ENCODE peak calls at places on chromosomes 3 and 15, in seven cellular contexts. W, T, N, L, J, C and Q are unnamed samples.
A peak's percentile ranks its signal among the peaks of the same experiment; 100 is the strongest.

GRCh38 chr15:36484038-36484778 is 95.2 kb upstream of the CDIN1 start:
- DNase-seq in C (peak; percentile 10), L (no peak), N (no peak), T (no peak), J (no peak), W (no peak), Q (no peak)

GRCh38 chr3:24773798-24774197 is 279.1 kb upstream of the THRB start:
- DNase-seq in W (peak; percentile 79), C (peak; percentile 55), N (peak; percentile 56), T (peak; percentile 49), J (peak; percentile 72), L (peak; percentile 22), Q (peak; percentile 30)

GRCh38 chr3:27138005-27138404 is 231.2 kb downstream of the NEK10 start:
- DNase-seq in T (no peak), L (no peak), W (no peak), C (no peak), N (no peak), J (no peak), Q (no peak)

GRCh38 chr3:110293660-110294059 is 778.0 kb upstream of the NECTIN3 start:
- DNase-seq in W (no peak), N (no peak), J (no peak), T (no peak), L (no peak), C (no peak), Q (no peak)

GRCh38 chr3:57918123-57918837 is 89.9 kb upstream of the FLNB start:
- DNase-seq in J (no peak), C (peak; percentile 81), T (no peak), W (no peak), L (no peak), N (no peak), Q (no peak)

GRCh38 chr15:36579792-36580431 is 486 bp downstream of the CDIN1 start:
- DNase-seq in L (no peak), W (peak; percentile 33), T (peak; percentile 3), C (no peak), N (peak; percentile 61), J (no peak), Q (no peak)

GRCh38 chr15:85727068-85727467 is 67.7 kb downstream of the KLHL25 start:
- DNase-seq in T (no peak), L (no peak), N (no peak), C (peak; percentile 52), W (no peak), J (no peak), Q (peak; percentile 49)

GRCh38 chr3:5013021-5013906 is 34.0 kb downstream of the BHLHE40 start:
- DNase-seq in T (peak; percentile 29), L (no peak), N (peak; percentile 93), J (no peak), W (peak; percentile 71), C (peak; percentile 41), Q (peak; percentile 80)

GRCh38 chr3:78844307-78844706 is 923.5 kb downstream of the ROBO1 start:
- DNase-seq in C (no peak), L (no peak), W (no peak), T (peak; percentile 97), N (no peak), J (no peak), Q (no peak)

GRCh38 chr3:35184775-35185174 is 454.6 kb upstream of the ARPP21 start:
- DNase-seq in W (no peak), L (no peak), J (no peak), N (no peak), C (no peak), T (no peak), Q (no peak)

DNA sequence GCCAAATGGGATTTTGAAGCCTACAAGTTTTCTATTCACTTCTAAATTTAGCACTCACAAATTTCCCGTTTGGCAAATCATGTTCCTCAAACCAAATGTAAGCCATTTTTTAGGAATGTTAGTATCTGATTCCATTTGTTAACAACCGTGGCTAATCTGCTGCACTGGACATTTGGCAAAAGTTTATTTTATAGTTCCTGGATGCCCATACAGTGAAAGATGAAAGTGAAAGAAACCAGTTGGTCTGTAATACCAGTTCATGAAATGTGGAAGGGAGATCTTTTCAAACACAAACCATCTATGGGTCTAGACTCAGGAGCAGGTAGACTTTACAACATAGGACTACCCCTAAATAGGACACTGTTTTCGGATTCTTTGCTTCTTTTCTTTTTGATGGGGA is 133.9 kb upstream of the GMNC start:
- DNase-seq in J (no peak), W (no peak), N (no peak), T (no peak), C (peak; percentile 15), L (no peak), Q (no peak)
- H3K4me3 ChIP-seq in J (no peak overlapping the region), W (no peak overlapping the region), N (no peak overlapping the region), T (no peak overlapping the region), C (no peak overlapping the region), L (no peak overlapping the region), Q (no peak overlapping the region)

DNA sequence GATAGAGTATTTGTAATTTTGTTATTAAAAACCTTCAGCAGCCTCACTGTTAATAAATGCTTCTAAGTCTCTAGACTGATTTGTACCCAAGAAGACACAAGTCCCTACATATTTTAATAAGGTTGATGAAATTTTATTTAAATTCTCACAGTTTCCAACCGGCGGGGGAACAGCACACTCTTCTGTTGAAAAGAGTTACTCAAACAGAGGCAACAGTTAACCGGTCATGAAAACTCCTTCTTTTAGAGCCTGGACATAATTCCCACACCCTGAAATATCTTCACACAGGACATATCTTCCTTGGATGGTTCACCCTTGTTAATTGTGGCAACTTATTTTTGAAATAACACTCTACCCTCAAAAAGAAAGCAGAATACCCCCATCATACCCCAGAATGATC is 278.8 kb downstream of the FOXP1 start:
- DNase-seq in L (no peak), T (peak; percentile 15), W (peak; percentile 63), N (peak; percentile 12), C (peak; percentile 84), J (no peak), Q (no peak)
- H3K4me3 ChIP-seq in L (peak overlapping the region; percentile 60), T (peak overlapping the region; percentile 75), W (peak overlapping the region; percentile 56), N (no peak overlapping the region), C (peak overlapping the region; percentile 58), J (no peak overlapping the region), Q (peak overlapping the region; percentile 18)

GRCh38 chr3:150084128-150084527 is 113.4 kb upstream of the PFN2 start:
- DNase-seq in W (no peak), N (no peak), J (no peak), L (no peak), C (no peak), T (no peak), Q (no peak)
- H3K4me3 ChIP-seq in W (no peak overlapping the region), N (no peak overlapping the region), J (no peak overlapping the region), L (peak overlapping the region; percentile 56), C (no peak overlapping the region), T (no peak overlapping the region), Q (no peak overlapping the region)

GRCh38 chr3:171301002-171301401 is 159.2 kb downstream of the TNIK start:
- DNase-seq in W (no peak), L (no peak), J (no peak), T (no peak), N (no peak), C (no peak), Q (no peak)
- H3K4me3 ChIP-seq in W (no peak overlapping the region), L (no peak overlapping the region), J (no peak overlapping the region), T (no peak overlapping the region), N (no peak overlapping the region), C (no peak overlapping the region), Q (no peak overlapping the region)

GRCh38 chr3:149277338-149277813 is 55.7 kb upstream of the CP start:
- DNase-seq in T (peak; percentile 64), J (no peak), C (peak; percentile 70), W (peak; percentile 38), N (no peak), L (no peak), Q (peak; percentile 45)
- H3K4me3 ChIP-seq in T (no peak overlapping the region), J (no peak overlapping the region), C (no peak overlapping the region), W (no peak overlapping the region), N (no peak overlapping the region), L (no peak overlapping the region), Q (no peak overlapping the region)

DNA sequence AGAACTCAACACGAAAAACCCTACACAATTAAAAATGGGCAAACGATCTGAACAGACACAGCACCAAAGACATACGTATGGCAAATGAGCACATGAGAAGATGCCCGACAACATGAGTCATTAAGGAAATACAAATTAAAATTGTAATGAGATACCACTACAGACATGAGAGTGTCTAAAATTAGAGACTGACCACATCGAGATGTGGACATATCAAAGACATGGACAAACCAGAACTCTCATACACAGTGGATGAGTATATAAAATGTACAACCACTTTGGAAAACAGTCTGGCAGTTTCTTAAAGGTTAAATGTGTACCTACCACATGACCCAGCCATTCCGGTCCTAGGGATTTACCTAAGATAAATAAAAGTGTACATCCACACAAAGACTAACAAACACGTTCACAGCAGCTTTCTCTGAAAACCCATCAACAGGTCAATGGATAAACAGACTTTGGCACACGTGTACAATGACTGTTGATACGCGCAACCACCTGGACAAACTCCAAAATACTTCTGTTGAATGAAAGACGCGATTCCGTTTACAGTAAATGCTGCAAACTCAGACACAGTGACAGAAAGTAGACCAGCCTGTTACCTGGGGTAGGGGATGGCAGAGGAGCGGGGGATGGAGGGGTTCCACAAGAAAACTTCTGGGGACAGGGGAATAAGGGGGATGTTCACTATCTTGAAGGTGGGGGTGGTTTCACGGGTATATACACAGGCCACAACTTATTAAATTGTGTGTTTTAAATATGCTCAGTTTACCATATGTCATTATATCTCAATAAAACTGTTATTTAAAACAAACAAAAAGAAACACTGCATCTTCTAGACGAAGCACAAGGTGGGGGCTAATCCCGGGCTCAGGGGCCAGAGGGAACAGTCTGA is 2.1 kb downstream of the TNK2 start:
- DNase-seq in C (no peak), N (no peak), L (no peak), T (no peak), J (no peak), W (peak; percentile 9), Q (peak; percentile 46)
- H3K4me3 ChIP-seq in C (no peak overlapping the region), N (no peak overlapping the region), L (peak overlapping the region; percentile 73), T (no peak overlapping the region), J (no peak overlapping the region), W (no peak overlapping the region), Q (peak overlapping the region; percentile 64)

DNA sequence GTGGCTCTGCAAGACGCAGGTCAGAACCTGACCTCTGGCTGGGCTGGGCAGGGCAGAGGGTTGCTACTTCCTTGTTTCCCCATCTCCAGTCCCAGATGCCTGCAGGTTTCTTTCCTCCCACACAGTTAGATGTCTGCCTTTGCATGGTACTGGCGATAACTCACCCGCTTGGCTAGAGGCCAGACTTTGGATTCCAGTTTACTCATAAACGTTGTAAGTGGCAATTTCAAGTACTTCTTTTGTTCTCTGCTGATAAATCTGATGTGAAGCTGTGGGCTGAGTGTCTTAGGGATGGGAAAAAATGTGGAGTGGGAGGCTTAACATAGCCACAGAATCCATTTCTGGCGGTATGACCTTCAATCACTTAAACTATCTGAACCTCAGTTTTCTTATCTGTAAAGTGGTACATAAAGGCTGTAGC is 194.2 kb downstream of the EBLN2 start:
- DNase-seq in L (no peak), N (peak; percentile 84), J (peak; percentile 62), T (no peak), C (peak; percentile 87), W (peak; percentile 75), Q (peak; percentile 66)
- H3K4me3 ChIP-seq in L (no peak overlapping the region), N (no peak overlapping the region), J (no peak overlapping the region), T (no peak overlapping the region), C (no peak overlapping the region), W (no peak overlapping the region), Q (no peak overlapping the region)

GRCh38 chr15:101242160-101242998 is 9.5 kb downstream of the CHSY1 start:
- DNase-seq in J (no peak), T (no peak), W (no peak), L (no peak), C (peak; percentile 77), N (no peak), Q (no peak)
- H3K4me3 ChIP-seq in J (no peak overlapping the region), T (no peak overlapping the region), W (no peak overlapping the region), L (no peak overlapping the region), C (no peak overlapping the region), N (no peak overlapping the region), Q (no peak overlapping the region)